ENCODE peak calls at places on chromosomes 1 and 21, in four cellular contexts. N, O, C and W are unnamed samples. For H3K36me3, the result is how much of the 10 kb centered on the place peaks cover.

GRCh38 chr21:33673473-33673872 is 31.2 kb downstream of the ITSN1 start:
- DNase-seq in N (no peak), O (no peak), C (no peak), W (no peak)

GRCh38 chr1:12339861-12340557 is 110.2 kb downstream of the VPS13D start:
- DNase-seq in N (no peak), O (no peak), C (no peak), W (no peak)

GRCh38 chr1:151981178-151981525 is 12.5 kb downstream of the S100A10 start:
- DNase-seq in N (no peak), O (no peak), C (no peak), W (no peak)

GRCh38 chr1:29121516-29121937 is 2.2 kb downstream of the TMEM200B start:
- DNase-seq in N (no peak), O (no peak), C (no peak), W (no peak)

GRCh38 chr21:45496151-45496967 is 45.9 kb downstream of the SLC19A1 start:
- DNase-seq in N (no peak), O (peak), C (no peak), W (no peak)

GRCh38 chr1:13585996-13586395 is 2.4 kb downstream of the PDPN start:
- DNase-seq in N (no peak), O (no peak), C (no peak), W (no peak)

GRCh38 chr1:239247299-239247698 is 139.1 kb upstream of the CHRM3 start:
- DNase-seq in N (no peak), O (no peak), C (no peak), W (no peak)

GRCh38 chr1:34786521-34787325 is 5.7 kb downstream of the GJB3 start:
- DNase-seq in N (peak), O (peak), C (peak), W (peak)

GRCh38 chr1:76862447-76862846 is 4.8 kb upstream of the ST6GALNAC5 start:
- DNase-seq in N (no peak), O (no peak), C (peak), W (no peak)

GRCh38 chr1:29672955-29673507 is 436.7 kb downstream of the PTPRU start:
- DNase-seq in N (no peak), O (no peak), C (no peak), W (no peak)

GRCh38 chr1:20684651-20685050 is 23.5 kb upstream of the DDOST start:
- DNase-seq in N (no peak), O (no peak), C (no peak), W (no peak)

GRCh38 chr1:6348511-6349191 is 44.9 kb downstream of the ACOT7 start:
- DNase-seq in N (no peak), O (no peak), C (peak), W (peak)

GRCh38 chr1:61444277-61444676 is 280.7 kb downstream of the TM2D1 start:
- DNase-seq in N (no peak), O (no peak), C (no peak), W (no peak)

GRCh38 chr1:222618880-222619321 is 1.0 kb downstream of the MIA3 start:
- DNase-seq in N (no peak), O (no peak), C (peak), W (peak)

GRCh38 chr1:28329395-28330153 is 734 bp downstream of the MED18 start:
- DNase-seq in N (no peak), O (peak), C (peak), W (peak)

GRCh38 chr1:243917177-243917862 is 67.3 kb upstream of the AKT3 start:
- DNase-seq in N (peak), O (peak), C (peak), W (peak)

GRCh38 chr1:45621501-45621836 is 2.4 kb downstream of the CCDC17 start:
- DNase-seq in N (no peak), O (no peak), C (no peak), W (peak)

GRCh38 chr1:7069888-7070287 is 284.6 kb downstream of the CAMTA1 start:
- DNase-seq in N (no peak), O (no peak), C (no peak), W (no peak)

GRCh38 chr1:85220756-85221166 is 19.9 kb upstream of the SYDE2 start:
- DNase-seq in N (no peak), O (no peak), C (peak), W (no peak)

GRCh38 chr1:94708811-94709210 is 111.3 kb upstream of the SLC44A3 start:
- DNase-seq in N (no peak), O (no peak), C (no peak), W (no peak)

GRCh38 chr21:26965567-26966359 is 1.1 kb downstream of the ADAMTS5 start:
- DNase-seq in N (no peak), O (peak), C (peak), W (peak)

GRCh38 chr1:39395357-39395831 is 96.0 kb upstream of the BMP8A start:
- DNase-seq in N (no peak), O (no peak), C (peak), W (peak)

GRCh38 chr1:28591708-28592313 is at the start of gene RAB42:
- DNase-seq in N (no peak), O (peak), C (no peak), W (peak)

GRCh38 chr1:167137285-167138192 is 43.7 kb downstream of the STYXL2 start:
- DNase-seq in N (no peak), O (no peak), C (no peak), W (no peak)

GRCh38 chr1:26323382-26323781 is 5.6 kb downstream of the CD52 start:
- DNase-seq in N (no peak), O (no peak), C (no peak), W (no peak)

DNA sequence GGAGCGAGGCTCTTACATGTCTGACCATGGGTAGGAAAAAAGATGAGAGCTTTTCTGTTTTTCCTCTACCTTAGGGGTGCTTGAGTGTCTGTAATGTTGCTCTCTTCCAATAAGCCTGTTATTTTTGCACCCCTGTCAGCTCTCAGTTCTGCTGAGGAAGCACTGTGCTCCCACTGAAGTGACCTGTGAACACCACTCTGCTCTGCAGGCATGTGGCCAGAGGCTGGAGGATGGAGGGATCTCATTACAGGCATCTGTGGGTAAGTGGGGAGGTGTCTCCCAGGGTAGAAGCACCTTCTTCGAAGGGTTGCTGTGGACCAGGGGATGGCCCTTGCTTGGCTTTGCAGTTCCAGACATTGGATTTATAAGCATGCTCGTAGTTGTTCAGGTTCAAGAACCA is 56.8 kb upstream of the RBM15 start:
- DNase-seq in N (no peak), O (no peak), C (no peak), W (no peak)
- TF ChIP-seq CTCF in N (no peak), O (no peak), C (no peak), W (no peak)

DNA sequence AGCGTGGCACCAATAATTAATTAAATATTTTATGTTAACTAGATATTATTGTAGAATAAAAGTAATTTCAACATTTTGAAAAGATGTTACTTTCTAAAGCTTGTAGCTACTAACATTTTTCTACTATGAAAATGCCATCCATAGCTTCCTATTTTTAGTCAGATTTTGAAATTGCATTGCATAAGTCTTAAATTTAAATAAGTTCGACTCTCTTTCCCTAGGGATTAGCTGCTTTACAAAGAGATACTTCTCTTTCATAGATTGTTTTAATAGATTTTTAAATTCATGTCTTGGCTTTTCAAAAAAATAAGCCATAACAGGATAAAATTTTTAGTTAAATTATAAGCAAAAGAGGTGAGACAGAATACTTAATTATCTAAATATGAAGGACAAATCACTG is 1279.6 kb downstream of the KCNT2 start:
- DNase-seq in N (no peak), O (no peak), C (no peak), W (no peak)
- H3K36me3 ChIP-seq in N (under half), O (under half), C (under half), W (under half)

GRCh38 chr1:146021046-146021445 is 489 bp downstream of the HJV start:
- DNase-seq in N (no peak), O (no peak), C (no peak), W (no peak)
- H3K4me3 ChIP-seq in N (no peak), O (no peak), C (no peak), W (peak)

DNA sequence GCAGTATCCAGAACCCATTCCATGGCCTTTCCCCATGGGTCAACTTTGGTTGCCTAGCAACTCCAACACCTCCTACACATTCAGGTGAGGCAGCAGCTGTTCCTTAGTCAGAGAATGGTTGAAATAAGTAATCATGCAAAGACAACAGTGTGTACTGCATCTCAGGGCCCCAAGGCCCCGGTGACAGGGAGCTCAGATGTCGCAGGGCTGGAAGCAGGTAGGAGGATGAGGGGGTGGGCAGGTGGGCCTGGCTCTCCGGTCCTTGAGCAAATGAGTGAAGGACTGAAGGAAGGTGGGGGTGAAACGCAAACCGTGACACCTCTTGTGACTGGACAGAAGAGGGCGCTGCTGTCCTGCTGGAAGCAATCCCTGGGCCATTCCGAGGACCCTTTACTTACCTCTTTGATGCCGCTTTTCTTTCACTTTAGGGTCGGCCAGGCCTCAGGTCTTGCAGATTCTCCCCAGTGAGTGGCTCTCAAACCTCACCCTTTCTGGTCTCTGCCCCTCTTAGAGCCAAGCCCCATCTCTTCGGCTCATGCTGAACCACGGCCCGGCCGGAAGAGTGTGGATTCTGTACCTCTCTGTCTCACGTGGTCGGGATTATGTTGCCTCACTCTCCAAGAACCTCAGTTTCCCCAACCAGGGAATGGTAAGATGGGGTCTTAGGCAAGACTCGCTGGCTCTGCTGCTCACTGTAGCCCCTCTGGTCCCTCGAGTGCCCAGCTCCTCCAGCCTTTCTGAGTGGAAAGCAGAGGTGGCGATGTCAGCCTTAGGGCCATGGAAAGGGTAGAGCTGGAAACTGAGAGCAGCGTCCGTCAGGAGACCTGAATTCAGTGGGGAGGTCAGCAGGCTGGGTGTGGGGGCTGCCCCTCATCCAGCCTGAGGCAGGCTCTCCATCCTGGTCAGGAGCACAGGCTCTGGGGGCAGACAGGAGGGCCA is 5.6 kb upstream of the KCNA10 start:
- DNase-seq in N (no peak), O (no peak), C (peak), W (peak)
- TF ChIP-seq CTCF in N (peak), O (peak), C (peak), W (peak)

DNA sequence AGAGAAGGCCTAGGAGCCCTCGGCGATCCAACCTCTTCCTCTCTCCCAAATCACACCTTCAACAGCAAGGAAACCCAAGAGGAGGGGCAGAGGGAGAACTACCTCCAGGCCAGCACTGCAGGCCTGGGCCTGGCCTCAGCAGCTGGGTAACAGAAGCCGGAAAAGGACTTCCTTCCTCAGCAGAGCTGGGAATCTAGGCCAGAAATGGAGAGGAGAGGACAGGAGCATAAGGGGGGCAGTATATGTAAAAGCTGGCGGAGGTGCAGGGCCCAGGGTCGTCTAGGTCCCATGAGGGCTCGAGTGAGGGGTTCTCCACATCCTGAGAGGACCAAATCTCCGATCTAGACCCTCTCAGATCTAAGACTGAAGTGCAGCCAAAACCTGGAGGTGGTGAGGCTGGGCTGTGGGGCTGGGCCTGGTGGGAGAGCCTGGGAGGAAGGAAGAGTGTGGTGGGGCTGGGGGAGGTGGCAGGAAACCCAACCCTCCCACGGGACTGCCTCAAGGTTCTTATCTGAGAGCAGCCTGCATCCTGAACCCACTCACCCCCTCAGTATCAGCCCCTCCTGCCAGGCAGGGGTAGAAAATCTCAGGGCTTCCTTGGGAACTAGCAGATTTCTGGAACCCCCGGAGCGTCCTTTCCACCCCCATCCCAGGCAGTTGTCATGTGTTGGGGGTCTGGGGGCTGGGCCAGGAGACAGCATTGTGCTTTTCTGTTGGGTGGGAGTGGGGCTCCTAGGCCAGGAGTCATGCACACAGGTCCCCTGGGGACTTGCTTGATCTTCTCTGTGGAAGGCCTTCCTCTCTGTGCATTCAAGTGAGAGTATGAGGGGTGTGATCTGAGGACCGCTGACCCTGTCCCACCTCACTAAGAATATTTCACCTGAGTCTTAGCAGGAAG is 33.0 kb downstream of the PIK3C2B start:
- DNase-seq in N (no peak), O (no peak), C (no peak), W (peak)
- H3K36me3 ChIP-seq in N (under half), O (half or more), C (under half), W (under half)

GRCh38 chr21:36698160-36699025 is 522 bp upstream of the SIM2 start:
- DNase-seq in N (no peak), O (no peak), C (peak), W (no peak)

GRCh38 chr21:36700961-36701911 is 2.3 kb downstream of the SIM2 start:
- DNase-seq in N (no peak), O (no peak), C (no peak), W (no peak)

GRCh38 chr21:36699026-36699545 is at the start of gene SIM2:
- DNase-seq in N (peak), O (no peak), C (peak), W (no peak)

GRCh38 chr21:36700295-36700960 is 1.5 kb downstream of the SIM2 start:
- DNase-seq in N (no peak), O (no peak), C (no peak), W (no peak)

GRCh38 chr21:36699546-36700294 is 805 bp downstream of the SIM2 start:
- DNase-seq in N (no peak), O (no peak), C (no peak), W (no peak)
- H3K4me3 ChIP-seq in N (peak), O (peak), C (peak), W (peak)

GRCh38 chr1:169753549-169753948 is 19.7 kb upstream of the SELE start:
- DNase-seq in N (no peak), O (no peak), C (no peak), W (no peak)

GRCh38 chr1:169764919-169765318 is 29.8 kb downstream of the METTL18 start:
- DNase-seq in N (no peak), O (no peak), C (no peak), W (no peak)

GRCh38 chr1:169762699-169763098 is 28.8 kb upstream of the SELE start:
- DNase-seq in N (no peak), O (no peak), C (no peak), W (no peak)

DNA sequence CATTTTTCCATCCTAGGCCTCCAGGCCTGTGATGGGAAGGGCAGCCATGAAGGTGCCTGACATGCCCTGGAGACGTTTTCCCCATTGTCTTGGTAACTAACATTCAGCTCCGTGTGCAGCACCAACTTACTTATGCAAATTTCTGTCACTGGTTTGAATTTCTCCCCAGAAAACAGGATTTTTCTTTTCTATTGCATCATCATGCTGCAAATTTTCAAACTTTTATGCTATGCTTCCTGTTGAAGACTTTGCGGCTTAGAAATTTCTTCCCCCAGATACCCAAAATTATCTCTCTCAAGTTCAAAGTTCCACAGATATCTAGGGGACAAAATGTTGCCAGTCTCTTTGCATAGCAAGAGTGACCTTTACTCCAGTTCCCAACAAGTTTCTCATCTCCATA is 25.2 kb upstream of the SELE start:
- DNase-seq in N (no peak), O (no peak), C (no peak), W (no peak)
- TF ChIP-seq CTCF in N (no peak), O (no peak), C (no peak), W (no peak)

GRCh38 chr1:54850082-54850730 is 36.8 kb downstream of the DHCR24 start:
- DNase-seq in N (no peak), O (no peak), C (peak), W (no peak)

GRCh38 chr1:54850737-54851136 is 36.3 kb downstream of the DHCR24 start:
- DNase-seq in N (no peak), O (no peak), C (peak), W (no peak)

GRCh38 chr1:54853096-54853792 is 33.8 kb downstream of the DHCR24 start:
- DNase-seq in N (no peak), O (no peak), C (no peak), W (no peak)

GRCh38 chr1:54851928-54852524 is 35.0 kb downstream of the DHCR24 start:
- DNase-seq in N (no peak), O (no peak), C (no peak), W (no peak)

GRCh38 chr1:54851406-54851805 is 35.6 kb downstream of the DHCR24 start:
- DNase-seq in N (no peak), O (no peak), C (no peak), W (no peak)
- H3K36me3 ChIP-seq in N (under half), O (half or more), C (under half), W (under half)

GRCh38 chr1:57422271-57423134 is 1.4 kb downstream of the DAB1 start:
- DNase-seq in N (no peak), O (no peak), C (peak), W (no peak)
- H3K4me3 ChIP-seq in N (peak), O (no peak), C (peak), W (peak)